ENCODE peak calls at places on chromosomes 13 and 19, in five cellular contexts. One of them, this sample, is unnamed.

GRCh38 chr19:16085115-16085514 is 8.8 kb downstream of the TPM4 start:
- DNase-seq in HFF-Myc: no peak
- DNase-seq in pancreas: no peak
- DNase-seq in GM13977: no peak
- DNase-seq in fibroblast of the aortic adventitia: no peak
- DNase-seq in this sample: no peak

GRCh38 chr19:35777411-35777841 is 2.1 kb downstream of the ARHGAP33 start:
- DNase-seq in HFF-Myc: no peak
- DNase-seq in pancreas: no peak
- DNase-seq in GM13977: no peak
- DNase-seq in fibroblast of the aortic adventitia: no peak
- DNase-seq in this sample: no peak

GRCh38 chr19:13492128-13492527 is 14.2 kb downstream of the CACNA1A start:
- DNase-seq in HFF-Myc: no peak
- DNase-seq in pancreas: no peak
- DNase-seq in GM13977: no peak
- DNase-seq in fibroblast of the aortic adventitia: peak
- DNase-seq in this sample: no peak

GRCh38 chr13:33518442-33518841 is 232.9 kb upstream of the STARD13 start:
- DNase-seq in HFF-Myc: no peak
- DNase-seq in pancreas: no peak
- DNase-seq in GM13977: no peak
- DNase-seq in fibroblast of the aortic adventitia: no peak
- DNase-seq in this sample: no peak

GRCh38 chr13:43127103-43127817 is 103.9 kb downstream of the DNAJC15 start:
- DNase-seq in HFF-Myc: no peak
- DNase-seq in pancreas: no peak
- DNase-seq in GM13977: no peak
- DNase-seq in fibroblast of the aortic adventitia: no peak
- DNase-seq in this sample: no peak

GRCh38 chr19:50669319-50670101 is 20.3 kb downstream of the C19orf81 start:
- DNase-seq in HFF-Myc: no peak
- DNase-seq in pancreas: no peak
- DNase-seq in GM13977: peak
- DNase-seq in fibroblast of the aortic adventitia: peak
- DNase-seq in this sample: peak

GRCh38 chr13:30880756-30881155 is 25.3 kb upstream of the MEDAG start:
- DNase-seq in HFF-Myc: peak
- DNase-seq in pancreas: no peak
- DNase-seq in GM13977: no peak
- DNase-seq in fibroblast of the aortic adventitia: peak
- DNase-seq in this sample: no peak

GRCh38 chr13:45381196-45381595 is 37.0 kb downstream of the SLC25A30 start:
- DNase-seq in HFF-Myc: no peak
- DNase-seq in pancreas: no peak
- DNase-seq in GM13977: no peak
- DNase-seq in fibroblast of the aortic adventitia: no peak
- DNase-seq in this sample: no peak

GRCh38 chr13:50889317-50889716 is 20.3 kb upstream of the RNASEH2B start:
- DNase-seq in HFF-Myc: no peak
- DNase-seq in pancreas: no peak
- DNase-seq in GM13977: no peak
- DNase-seq in fibroblast of the aortic adventitia: no peak
- DNase-seq in this sample: no peak

GRCh38 chr13:21014139-21014665 is 47.2 kb downstream of the LATS2 start:
- DNase-seq in HFF-Myc: no peak
- DNase-seq in pancreas: no peak
- DNase-seq in GM13977: no peak
- DNase-seq in fibroblast of the aortic adventitia: no peak
- DNase-seq in this sample: no peak

GRCh38 chr13:76672422-76672821 is 213.8 kb downstream of the KCTD12 start:
- DNase-seq in HFF-Myc: no peak
- DNase-seq in pancreas: no peak
- DNase-seq in GM13977: no peak
- DNase-seq in fibroblast of the aortic adventitia: peak
- DNase-seq in this sample: no peak

GRCh38 chr13:76663941-76664340 is 222.3 kb downstream of the KCTD12 start:
- DNase-seq in HFF-Myc: no peak
- DNase-seq in pancreas: no peak
- DNase-seq in GM13977: no peak
- DNase-seq in fibroblast of the aortic adventitia: peak
- DNase-seq in this sample: no peak

GRCh38 chr13:76668141-76668540 is 218.1 kb downstream of the KCTD12 start:
- DNase-seq in HFF-Myc: no peak
- DNase-seq in pancreas: no peak
- DNase-seq in GM13977: no peak
- DNase-seq in fibroblast of the aortic adventitia: no peak
- DNase-seq in this sample: no peak

GRCh38 chr13:76668716-76669115 is 217.5 kb downstream of the KCTD12 start:
- DNase-seq in HFF-Myc: no peak
- DNase-seq in pancreas: no peak
- DNase-seq in GM13977: no peak
- DNase-seq in fibroblast of the aortic adventitia: no peak
- DNase-seq in this sample: no peak

GRCh38 chr13:76667551-76667950 is 218.7 kb downstream of the KCTD12 start:
- DNase-seq in HFF-Myc: no peak
- DNase-seq in pancreas: no peak
- DNase-seq in GM13977: no peak
- DNase-seq in fibroblast of the aortic adventitia: peak
- DNase-seq in this sample: no peak
- TF ChIP-seq CTCF in HFF-Myc: peak
- TF ChIP-seq CTCF in pancreas: no peak
- TF ChIP-seq CTCF in GM13977: peak
- TF ChIP-seq CTCF in fibroblast of the aortic adventitia: peak
- TF ChIP-seq CTCF in this sample: peak

GRCh38 chr13:48580185-48580803 is 47.4 kb upstream of the RCBTB2 start:
- DNase-seq in HFF-Myc: peak
- DNase-seq in pancreas: peak
- DNase-seq in GM13977: no peak
- DNase-seq in fibroblast of the aortic adventitia: peak
- DNase-seq in this sample: peak

GRCh38 chr13:48580886-48581285 is 48.0 kb upstream of the RCBTB2 start:
- DNase-seq in HFF-Myc: no peak
- DNase-seq in pancreas: no peak
- DNase-seq in GM13977: no peak
- DNase-seq in fibroblast of the aortic adventitia: peak
- DNase-seq in this sample: no peak

GRCh38 chr13:48579167-48579918 is 46.5 kb upstream of the RCBTB2 start:
- DNase-seq in HFF-Myc: no peak
- DNase-seq in pancreas: no peak
- DNase-seq in GM13977: peak
- DNase-seq in fibroblast of the aortic adventitia: no peak
- DNase-seq in this sample: peak

GRCh38 chr13:48576448-48576993 is 43.6 kb upstream of the RCBTB2 start:
- DNase-seq in HFF-Myc: no peak
- DNase-seq in pancreas: no peak
- DNase-seq in GM13977: no peak
- DNase-seq in fibroblast of the aortic adventitia: no peak
- DNase-seq in this sample: no peak

GRCh38 chr13:48578516-48579166 is 45.8 kb upstream of the RCBTB2 start:
- DNase-seq in HFF-Myc: no peak
- DNase-seq in pancreas: no peak
- DNase-seq in GM13977: no peak
- DNase-seq in fibroblast of the aortic adventitia: no peak
- DNase-seq in this sample: no peak
- TF ChIP-seq CTCF in HFF-Myc: no peak
- TF ChIP-seq CTCF in pancreas: no peak
- TF ChIP-seq CTCF in GM13977: no peak
- TF ChIP-seq CTCF in fibroblast of the aortic adventitia: no peak
- TF ChIP-seq CTCF in this sample: no peak

GRCh38 chr19:33379151-33379829 is 5.8 kb downstream of the CEBPG start:
- DNase-seq in HFF-Myc: no peak
- DNase-seq in pancreas: no peak
- DNase-seq in GM13977: no peak
- DNase-seq in fibroblast of the aortic adventitia: no peak
- DNase-seq in this sample: no peak
- TF ChIP-seq CTCF in HFF-Myc: no peak
- TF ChIP-seq CTCF in pancreas: no peak
- TF ChIP-seq CTCF in GM13977: no peak
- TF ChIP-seq CTCF in fibroblast of the aortic adventitia: no peak
- TF ChIP-seq CTCF in this sample: no peak

DNA sequence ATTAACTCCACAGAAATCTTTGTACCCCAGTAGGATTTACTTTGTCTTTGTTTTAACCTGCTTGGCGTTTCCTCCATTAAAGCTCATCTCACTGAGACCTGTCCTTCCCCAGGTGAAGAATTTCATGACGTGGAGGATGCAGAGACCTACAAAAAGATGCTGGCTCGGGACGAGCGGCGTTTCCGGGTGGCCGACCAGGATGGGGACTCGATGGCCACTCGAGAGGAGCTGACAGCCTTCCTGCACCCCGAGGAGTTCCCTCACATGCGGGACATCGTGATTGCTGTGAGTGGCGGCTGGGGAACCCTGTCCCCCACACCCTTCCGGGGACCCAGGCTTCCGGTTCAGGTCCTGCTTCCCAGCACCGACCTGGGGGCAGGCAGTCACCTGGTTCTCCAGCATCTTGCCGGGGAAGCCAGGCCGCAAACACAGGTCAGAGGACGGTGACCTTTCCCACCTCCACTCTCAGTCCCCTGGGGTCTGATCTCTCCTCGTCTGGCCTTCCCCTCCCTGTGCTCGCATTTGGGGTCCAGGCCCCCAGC is 9.2 kb downstream of the RCN3 start:
- DNase-seq in HFF-Myc: no peak
- DNase-seq in pancreas: no peak
- DNase-seq in GM13977: no peak
- DNase-seq in fibroblast of the aortic adventitia: no peak
- DNase-seq in this sample: no peak
- TF ChIP-seq CTCF in HFF-Myc: no peak
- TF ChIP-seq CTCF in pancreas: no peak
- TF ChIP-seq CTCF in GM13977: no peak
- TF ChIP-seq CTCF in fibroblast of the aortic adventitia: no peak
- TF ChIP-seq CTCF in this sample: no peak

GRCh38 chr13:23810842-23811241 is 78.4 kb downstream of the MIPEP start:
- DNase-seq in HFF-Myc: no peak
- DNase-seq in pancreas: no peak
- DNase-seq in GM13977: peak
- DNase-seq in fibroblast of the aortic adventitia: no peak
- DNase-seq in this sample: peak
- TF ChIP-seq CTCF in HFF-Myc: no peak
- TF ChIP-seq CTCF in pancreas: no peak
- TF ChIP-seq CTCF in GM13977: peak
- TF ChIP-seq CTCF in fibroblast of the aortic adventitia: no peak
- TF ChIP-seq CTCF in this sample: peak

DNA sequence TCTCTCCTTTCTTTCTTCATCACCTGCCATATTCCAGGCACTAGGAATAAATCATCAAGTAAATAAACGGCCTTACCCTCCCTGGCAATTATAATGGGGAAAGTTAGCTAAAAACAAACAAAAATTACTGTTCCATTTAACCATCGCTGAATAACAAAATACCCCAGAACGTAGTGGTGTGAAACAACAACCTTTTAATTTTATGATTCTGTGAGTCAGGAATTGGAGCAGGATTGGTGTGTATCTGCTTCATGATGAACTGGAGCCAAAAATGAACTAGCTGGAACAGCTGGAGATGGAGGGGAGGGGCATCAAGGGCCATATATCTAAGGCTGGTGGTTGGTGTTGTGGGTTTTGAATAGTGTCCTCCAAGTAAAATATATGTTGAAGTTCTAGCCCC is 3.7 kb upstream of the CADM4 start:
- DNase-seq in HFF-Myc: no peak
- DNase-seq in pancreas: no peak
- DNase-seq in GM13977: no peak
- DNase-seq in fibroblast of the aortic adventitia: peak
- DNase-seq in this sample: no peak
- TF ChIP-seq CTCF in HFF-Myc: no peak
- TF ChIP-seq CTCF in pancreas: no peak
- TF ChIP-seq CTCF in GM13977: no peak
- TF ChIP-seq CTCF in fibroblast of the aortic adventitia: no peak
- TF ChIP-seq CTCF in this sample: no peak

This sample was measured in GM10248.